ENCODE peak calls at places on chromosomes 3 and 15, in four cellular contexts. One of them, this sample, is unnamed.
A peak's percentile ranks its signal among the peaks of the same experiment; 100 is the strongest.

GRCh38 chr15:99232740-99233139 is 16.6 kb downstream of the TTC23 start:
- DNase-seq in ascending aorta: no peak
- DNase-seq in cardiac muscle cell: no peak
- DNase-seq in kidney: no peak
- DNase-seq in this sample: no peak

GRCh38 chr15:51046016-51046415 is 48.7 kb downstream of the TNFAIP8L3 start:
- DNase-seq in cardiac muscle cell: no peak
- DNase-seq in kidney: no peak
- DNase-seq in ascending aorta: no peak
- DNase-seq in this sample: no peak

GRCh38 chr3:23620616-23621015 is 185.1 kb upstream of the UBE2E1 start:
- DNase-seq in kidney: no peak
- DNase-seq in ascending aorta: no peak
- DNase-seq in cardiac muscle cell: no peak
- DNase-seq in this sample: peak; percentile 79

GRCh38 chr3:149600619-149601018 is 57.2 kb downstream of the WWTR1 start:
- DNase-seq in cardiac muscle cell: peak; percentile 33
- DNase-seq in ascending aorta: no peak
- DNase-seq in kidney: no peak
- DNase-seq in this sample: no peak

GRCh38 chr3:30399394-30400181 is 206.8 kb upstream of the TGFBR2 start:
- DNase-seq in kidney: no peak
- DNase-seq in ascending aorta: no peak
- DNase-seq in cardiac muscle cell: peak; percentile 19
- DNase-seq in this sample: peak; percentile 26

GRCh38 chr3:169694117-169694516 is 30.6 kb upstream of the MECOM start:
- DNase-seq in ascending aorta: no peak
- DNase-seq in cardiac muscle cell: peak; percentile 72
- DNase-seq in kidney: no peak
- DNase-seq in this sample: no peak

GRCh38 chr15:85676332-85676731 is 118.4 kb downstream of the KLHL25 start:
- DNase-seq in kidney: no peak
- DNase-seq in cardiac muscle cell: no peak
- DNase-seq in ascending aorta: no peak
- DNase-seq in this sample: peak; percentile 27

GRCh38 chr15:79339588-79340314 is 28.8 kb downstream of the TMED3 start:
- DNase-seq in ascending aorta: no peak
- DNase-seq in kidney: no peak
- DNase-seq in cardiac muscle cell: peak; percentile 75
- DNase-seq in this sample: no peak

GRCh38 chr3:107124885-107125284 is 252.4 kb upstream of the CCDC54 start:
- DNase-seq in ascending aorta: no peak
- DNase-seq in kidney: no peak
- DNase-seq in cardiac muscle cell: peak; percentile 84
- DNase-seq in this sample: peak; percentile 11

GRCh38 chr3:183349421-183350157 is 78.8 kb downstream of the MCF2L2 start:
- DNase-seq in kidney: no peak
- DNase-seq in cardiac muscle cell: no peak
- DNase-seq in ascending aorta: no peak
- DNase-seq in this sample: no peak

GRCh38 chr3:81244196-81244595 is 517.2 kb downstream of the GBE1 start:
- DNase-seq in ascending aorta: no peak
- DNase-seq in cardiac muscle cell: no peak
- DNase-seq in kidney: no peak
- DNase-seq in this sample: no peak

GRCh38 chr3:133834621-133835417 is 29.2 kb downstream of the SRPRB start:
- DNase-seq in ascending aorta: peak; percentile 50
- DNase-seq in cardiac muscle cell: no peak
- DNase-seq in kidney: no peak
- DNase-seq in this sample: no peak

GRCh38 chr3:135503429-135504083 is 462.0 kb upstream of the PPP2R3A start:
- DNase-seq in cardiac muscle cell: peak; percentile 61
- DNase-seq in kidney: peak; percentile 87
- DNase-seq in ascending aorta: no peak
- DNase-seq in this sample: peak; percentile 45

GRCh38 chr15:57235865-57236264 is 140.4 kb upstream of the CGNL1 start:
- DNase-seq in kidney: no peak
- DNase-seq in cardiac muscle cell: peak; percentile 81
- DNase-seq in ascending aorta: no peak
- DNase-seq in this sample: peak; percentile 66

GRCh38 chr3:138113309-138113708 is 2.1 kb downstream of the DZIP1L start:
- DNase-seq in ascending aorta: no peak
- DNase-seq in kidney: peak; percentile 82
- DNase-seq in cardiac muscle cell: no peak
- DNase-seq in this sample: no peak

GRCh38 chr3:32304510-32304909 is 66.0 kb downstream of the CMTM8 start:
- DNase-seq in kidney: no peak
- DNase-seq in cardiac muscle cell: no peak
- DNase-seq in ascending aorta: no peak
- DNase-seq in this sample: no peak

GRCh38 chr15:53978248-53978906 is at the start of gene UNC13C:
- DNase-seq in ascending aorta: peak; percentile 63
- DNase-seq in kidney: peak; percentile 67
- DNase-seq in cardiac muscle cell: no peak
- DNase-seq in this sample: no peak

GRCh38 chr3:27679691-27680090 is 42.4 kb downstream of the EOMES start:
- DNase-seq in cardiac muscle cell: no peak
- DNase-seq in kidney: no peak
- DNase-seq in ascending aorta: no peak
- DNase-seq in this sample: no peak

GRCh38 chr3:27678234-27678633 is 43.9 kb downstream of the EOMES start:
- DNase-seq in ascending aorta: no peak
- DNase-seq in kidney: no peak
- DNase-seq in cardiac muscle cell: no peak
- DNase-seq in this sample: no peak

GRCh38 chr3:27684302-27684701 is 37.8 kb downstream of the EOMES start:
- DNase-seq in cardiac muscle cell: no peak
- DNase-seq in ascending aorta: no peak
- DNase-seq in kidney: no peak
- DNase-seq in this sample: no peak

GRCh38 chr3:27680517-27681246 is 41.4 kb downstream of the EOMES start:
- DNase-seq in cardiac muscle cell: no peak
- DNase-seq in kidney: no peak
- DNase-seq in ascending aorta: no peak
- DNase-seq in this sample: no peak

GRCh38 chr3:27681249-27681748 is 40.8 kb downstream of the EOMES start:
- DNase-seq in ascending aorta: no peak
- DNase-seq in kidney: no peak
- DNase-seq in cardiac muscle cell: peak; percentile 89
- DNase-seq in this sample: peak; percentile 68
- H3K27ac ChIP-seq in ascending aorta: peak overlapping the region; percentile 33
- H3K27ac ChIP-seq in kidney: no peak overlapping the region
- H3K27ac ChIP-seq in cardiac muscle cell: no peak overlapping the region
- H3K27ac ChIP-seq in this sample: peak overlapping the region; percentile 19

GRCh38 chr3:194685050-194685722 is 497 bp upstream of the FAM43A start:
- DNase-seq in kidney: no peak
- DNase-seq in cardiac muscle cell: no peak
- DNase-seq in ascending aorta: no peak
- DNase-seq in this sample: no peak
- H3K27ac ChIP-seq in kidney: no peak overlapping the region
- H3K27ac ChIP-seq in cardiac muscle cell: no peak overlapping the region
- H3K27ac ChIP-seq in ascending aorta: peak overlapping the region; percentile 79
- H3K27ac ChIP-seq in this sample: no peak overlapping the region

GRCh38 chr15:68034071-68034470 is 20.0 kb upstream of the PIAS1 start:
- DNase-seq in ascending aorta: no peak
- DNase-seq in cardiac muscle cell: peak; percentile 58
- DNase-seq in kidney: no peak
- DNase-seq in this sample: no peak
- H3K27ac ChIP-seq in ascending aorta: no peak overlapping the region
- H3K27ac ChIP-seq in cardiac muscle cell: no peak overlapping the region
- H3K27ac ChIP-seq in kidney: no peak overlapping the region
- H3K27ac ChIP-seq in this sample: no peak overlapping the region

DNA sequence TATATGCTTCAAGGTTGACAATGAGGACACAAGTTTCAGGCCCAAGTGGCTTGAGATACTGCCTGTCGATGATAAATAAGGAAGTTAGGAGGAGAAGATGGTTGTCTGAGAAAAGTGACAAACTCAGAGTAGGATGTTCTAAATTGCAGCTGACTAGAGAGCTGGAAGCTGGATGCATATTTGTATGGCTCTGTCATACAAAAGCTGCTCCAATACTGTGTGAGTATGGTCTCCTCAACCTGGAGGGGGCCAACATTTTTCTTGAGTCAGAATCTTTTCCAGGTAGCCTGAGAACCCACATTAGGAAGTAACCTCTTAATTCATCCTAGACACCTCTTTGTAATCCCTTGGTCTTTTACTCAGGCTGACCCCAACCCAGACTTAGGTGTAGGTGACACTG is 28.4 kb upstream of the TPRG1 start:
- DNase-seq in cardiac muscle cell: no peak
- DNase-seq in ascending aorta: no peak
- DNase-seq in kidney: no peak
- DNase-seq in this sample: no peak
- H3K27ac ChIP-seq in cardiac muscle cell: no peak overlapping the region
- H3K27ac ChIP-seq in ascending aorta: no peak overlapping the region
- H3K27ac ChIP-seq in kidney: no peak overlapping the region
- H3K27ac ChIP-seq in this sample: no peak overlapping the region

GRCh38 chr3:171350364-171350763 is 109.8 kb downstream of the TNIK start:
- DNase-seq in ascending aorta: no peak
- DNase-seq in cardiac muscle cell: no peak
- DNase-seq in kidney: no peak
- DNase-seq in this sample: no peak
- H3K27ac ChIP-seq in ascending aorta: no peak overlapping the region
- H3K27ac ChIP-seq in cardiac muscle cell: no peak overlapping the region
- H3K27ac ChIP-seq in kidney: no peak overlapping the region
- H3K27ac ChIP-seq in this sample: no peak overlapping the region

DNA sequence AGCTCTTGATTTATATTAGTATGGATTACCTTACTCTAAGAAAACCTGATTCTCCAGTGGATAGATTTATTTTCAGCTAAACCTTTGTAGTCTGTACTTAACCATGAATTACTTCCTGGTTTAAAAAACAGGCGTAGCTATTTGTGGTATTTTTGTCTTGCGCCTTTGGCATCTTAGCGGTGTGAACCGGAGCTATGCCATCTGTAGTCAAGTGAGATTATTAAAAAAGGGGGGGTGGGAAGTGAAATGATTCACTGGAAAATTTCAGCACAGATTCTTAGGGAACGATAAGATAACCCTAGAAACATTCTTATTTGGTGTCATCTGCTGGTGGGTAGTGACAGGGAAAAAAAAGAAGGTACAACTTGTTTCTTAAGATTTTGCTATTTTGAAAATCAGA is 44.2 kb downstream of the PSMD6 start:
- DNase-seq in kidney: no peak
- DNase-seq in ascending aorta: no peak
- DNase-seq in cardiac muscle cell: peak; percentile 88
- DNase-seq in this sample: peak; percentile 54
- H3K27ac ChIP-seq in kidney: peak overlapping the region; percentile 51
- H3K27ac ChIP-seq in ascending aorta: peak overlapping the region; percentile 20
- H3K27ac ChIP-seq in cardiac muscle cell: no peak overlapping the region
- H3K27ac ChIP-seq in this sample: peak overlapping the region; percentile 5